ENCODE peak calls at places on chromosomes 7 and 10, in ten cellular contexts. One of them, this sample, is unnamed.

GRCh38 chr10:52119507-52119906 is 194.6 kb upstream of the DKK1 start:
- DNase-seq in Peyer's patch: no peak
- DNase-seq in heart left ventricle: no peak
- DNase-seq in endothelial cell of umbilical vein: no peak
- DNase-seq in breast epithelium: no peak
- DNase-seq in right lobe of liver: no peak
- DNase-seq in HCT116: no peak
- DNase-seq in transverse colon: no peak
- DNase-seq in adrenal gland: no peak
- DNase-seq in tibial nerve: no peak
- DNase-seq in this sample: no peak

GRCh38 chr7:128398841-128399135 is 11.0 kb downstream of the IMPDH1 start:
- DNase-seq in HCT116: no peak
- DNase-seq in tibial nerve: no peak
- DNase-seq in adrenal gland: no peak
- DNase-seq in Peyer's patch: no peak
- DNase-seq in right lobe of liver: no peak
- DNase-seq in endothelial cell of umbilical vein: no peak
- DNase-seq in breast epithelium: no peak
- DNase-seq in heart left ventricle: no peak
- DNase-seq in transverse colon: no peak
- DNase-seq in this sample: no peak

GRCh38 chr7:126210707-126211106 is 1042.0 kb downstream of the GRM8 start:
- DNase-seq in HCT116: no peak
- DNase-seq in right lobe of liver: no peak
- DNase-seq in endothelial cell of umbilical vein: no peak
- DNase-seq in Peyer's patch: no peak
- DNase-seq in breast epithelium: no peak
- DNase-seq in adrenal gland: no peak
- DNase-seq in heart left ventricle: no peak
- DNase-seq in tibial nerve: no peak
- DNase-seq in transverse colon: no peak
- DNase-seq in this sample: no peak

GRCh38 chr10:132628966-132629900 is 91.6 kb downstream of the INPP5A start:
- DNase-seq in heart left ventricle: peak; percentile 53
- DNase-seq in tibial nerve: no peak
- DNase-seq in adrenal gland: peak; percentile 55
- DNase-seq in breast epithelium: no peak
- DNase-seq in right lobe of liver: peak; percentile 44
- DNase-seq in HCT116: no peak
- DNase-seq in endothelial cell of umbilical vein: no peak
- DNase-seq in Peyer's patch: peak; percentile 41
- DNase-seq in transverse colon: no peak
- DNase-seq in this sample: no peak

GRCh38 chr7:31687024-31687423 is at the start of gene PPP1R17:
- DNase-seq in right lobe of liver: no peak
- DNase-seq in breast epithelium: no peak
- DNase-seq in HCT116: no peak
- DNase-seq in heart left ventricle: peak; percentile 56
- DNase-seq in tibial nerve: no peak
- DNase-seq in endothelial cell of umbilical vein: no peak
- DNase-seq in transverse colon: no peak
- DNase-seq in adrenal gland: no peak
- DNase-seq in Peyer's patch: no peak
- DNase-seq in this sample: no peak

GRCh38 chr10:42980553-42981357 is 96.1 kb upstream of the RET start:
- DNase-seq in endothelial cell of umbilical vein: no peak
- DNase-seq in adrenal gland: no peak
- DNase-seq in tibial nerve: no peak
- DNase-seq in HCT116: no peak
- DNase-seq in Peyer's patch: peak; percentile 28
- DNase-seq in transverse colon: no peak
- DNase-seq in breast epithelium: no peak
- DNase-seq in right lobe of liver: no peak
- DNase-seq in heart left ventricle: peak; percentile 49
- DNase-seq in this sample: no peak

GRCh38 chr7:157384301-157384700 is 47.5 kb downstream of the DNAJB6 start:
- DNase-seq in right lobe of liver: no peak
- DNase-seq in tibial nerve: no peak
- DNase-seq in HCT116: no peak
- DNase-seq in Peyer's patch: peak; percentile 36
- DNase-seq in endothelial cell of umbilical vein: no peak
- DNase-seq in breast epithelium: no peak
- DNase-seq in heart left ventricle: no peak
- DNase-seq in transverse colon: no peak
- DNase-seq in adrenal gland: no peak
- DNase-seq in this sample: no peak

GRCh38 chr10:110774069-110775021 is 97.4 kb upstream of the PDCD4 start:
- DNase-seq in tibial nerve: no peak
- DNase-seq in right lobe of liver: no peak
- DNase-seq in heart left ventricle: no peak
- DNase-seq in transverse colon: no peak
- DNase-seq in HCT116: peak; percentile 92
- DNase-seq in breast epithelium: no peak
- DNase-seq in endothelial cell of umbilical vein: peak; percentile 62
- DNase-seq in Peyer's patch: no peak
- DNase-seq in adrenal gland: peak; percentile 47
- DNase-seq in this sample: no peak

DNA sequence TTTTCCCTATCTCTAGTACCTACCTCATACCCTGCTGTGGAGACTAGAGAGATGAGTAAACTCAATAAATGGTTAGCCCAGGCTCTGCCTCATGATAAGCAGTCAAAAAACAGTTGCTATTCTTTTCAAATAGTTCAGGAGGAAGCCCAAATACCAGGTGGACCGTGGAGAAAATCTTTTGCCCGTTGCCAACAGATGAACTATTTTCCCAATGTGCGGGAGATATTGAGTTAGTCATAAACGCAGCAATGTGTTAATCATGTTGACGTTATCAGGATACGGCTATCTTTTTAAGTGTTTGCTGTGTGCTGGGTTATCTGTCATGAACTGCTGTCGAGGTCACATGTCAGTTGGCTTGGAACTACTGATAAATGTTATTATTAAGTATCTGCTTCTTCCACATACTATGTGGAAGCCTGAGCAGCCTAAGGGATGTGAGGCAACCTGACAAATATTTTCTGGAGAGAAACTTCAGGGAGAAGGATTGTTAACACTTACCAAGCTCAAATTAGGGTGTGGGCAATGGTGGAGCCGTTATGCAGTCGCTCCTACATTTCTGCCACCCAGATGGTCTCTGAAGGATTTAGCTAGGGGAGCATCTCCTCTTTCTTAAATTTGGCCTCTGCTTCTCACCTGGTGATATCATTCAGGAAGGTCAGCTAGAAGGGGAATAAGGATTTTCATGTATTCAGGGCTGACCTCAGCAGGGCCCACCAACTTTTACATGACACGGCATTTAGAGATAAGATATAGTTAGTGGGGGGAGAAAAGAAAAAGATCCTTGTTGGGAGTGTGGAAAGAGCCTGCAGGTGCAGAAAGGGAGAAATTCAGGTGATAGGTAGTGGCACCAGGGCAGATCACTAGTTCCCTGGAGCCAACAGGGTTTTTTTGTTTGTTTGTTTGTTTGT is 33.5 kb upstream of the SLC26A3 start:
- DNase-seq in breast epithelium: no peak
- DNase-seq in right lobe of liver: no peak
- DNase-seq in adrenal gland: peak; percentile 39
- DNase-seq in HCT116: peak; percentile 31
- DNase-seq in Peyer's patch: peak; percentile 56
- DNase-seq in endothelial cell of umbilical vein: peak; percentile 94
- DNase-seq in tibial nerve: no peak
- DNase-seq in transverse colon: no peak
- DNase-seq in heart left ventricle: no peak
- DNase-seq in this sample: no peak
- TF ChIP-seq POLR2A in breast epithelium: no peak
- TF ChIP-seq POLR2A in right lobe of liver: no peak
- TF ChIP-seq POLR2A in adrenal gland: no peak
- TF ChIP-seq POLR2A in HCT116: no peak
- TF ChIP-seq POLR2A in Peyer's patch: no peak
- TF ChIP-seq POLR2A in endothelial cell of umbilical vein: peak; percentile 22
- TF ChIP-seq POLR2A in tibial nerve: no peak
- TF ChIP-seq POLR2A in transverse colon: no peak
- TF ChIP-seq POLR2A in heart left ventricle: no peak
- TF ChIP-seq POLR2A in this sample: no peak

GRCh38 chr7:84060760-84061261 is 133.8 kb downstream of the SEMA3A start:
- DNase-seq in endothelial cell of umbilical vein: peak; percentile 77
- DNase-seq in adrenal gland: no peak
- DNase-seq in heart left ventricle: no peak
- DNase-seq in tibial nerve: no peak
- DNase-seq in Peyer's patch: no peak
- DNase-seq in HCT116: no peak
- DNase-seq in right lobe of liver: no peak
- DNase-seq in transverse colon: no peak
- DNase-seq in breast epithelium: no peak
- DNase-seq in this sample: no peak
- H3K27ac ChIP-seq in endothelial cell of umbilical vein: peak overlapping the region; percentile 89
- H3K27ac ChIP-seq in adrenal gland: no peak overlapping the region
- H3K27ac ChIP-seq in heart left ventricle: no peak overlapping the region
- H3K27ac ChIP-seq in tibial nerve: no peak overlapping the region
- H3K27ac ChIP-seq in Peyer's patch: no peak overlapping the region
- H3K27ac ChIP-seq in HCT116: peak overlapping the region; percentile 25
- H3K27ac ChIP-seq in right lobe of liver: no peak overlapping the region
- H3K27ac ChIP-seq in transverse colon: no peak overlapping the region
- H3K27ac ChIP-seq in breast epithelium: no peak overlapping the region
- H3K27ac ChIP-seq in this sample: no peak overlapping the region

GRCh38 chr7:94060772-94061171 is 56.6 kb upstream of the BET1 start:
- DNase-seq in heart left ventricle: no peak
- DNase-seq in transverse colon: no peak
- DNase-seq in tibial nerve: no peak
- DNase-seq in HCT116: no peak
- DNase-seq in endothelial cell of umbilical vein: no peak
- DNase-seq in Peyer's patch: no peak
- DNase-seq in breast epithelium: no peak
- DNase-seq in right lobe of liver: no peak
- DNase-seq in adrenal gland: no peak
- DNase-seq in this sample: no peak

GRCh38 chr7:94059747-94060146 is 55.6 kb upstream of the BET1 start:
- DNase-seq in endothelial cell of umbilical vein: no peak
- DNase-seq in HCT116: no peak
- DNase-seq in Peyer's patch: no peak
- DNase-seq in transverse colon: no peak
- DNase-seq in adrenal gland: no peak
- DNase-seq in tibial nerve: no peak
- DNase-seq in right lobe of liver: no peak
- DNase-seq in breast epithelium: no peak
- DNase-seq in heart left ventricle: no peak
- DNase-seq in this sample: no peak

GRCh38 chr7:94064541-94065191 is 60.5 kb upstream of the BET1 start:
- DNase-seq in right lobe of liver: no peak
- DNase-seq in endothelial cell of umbilical vein: peak; percentile 89
- DNase-seq in adrenal gland: peak; percentile 8
- DNase-seq in Peyer's patch: no peak
- DNase-seq in HCT116: no peak
- DNase-seq in tibial nerve: no peak
- DNase-seq in heart left ventricle: no peak
- DNase-seq in breast epithelium: no peak
- DNase-seq in transverse colon: no peak
- DNase-seq in this sample: no peak

GRCh38 chr7:94062372-94062771 is 58.2 kb upstream of the BET1 start:
- DNase-seq in breast epithelium: no peak
- DNase-seq in transverse colon: no peak
- DNase-seq in Peyer's patch: no peak
- DNase-seq in right lobe of liver: no peak
- DNase-seq in heart left ventricle: no peak
- DNase-seq in tibial nerve: no peak
- DNase-seq in adrenal gland: no peak
- DNase-seq in HCT116: no peak
- DNase-seq in endothelial cell of umbilical vein: no peak
- DNase-seq in this sample: no peak

GRCh38 chr7:94061316-94061715 is 57.2 kb upstream of the BET1 start:
- DNase-seq in heart left ventricle: no peak
- DNase-seq in adrenal gland: no peak
- DNase-seq in right lobe of liver: no peak
- DNase-seq in HCT116: no peak
- DNase-seq in transverse colon: no peak
- DNase-seq in endothelial cell of umbilical vein: no peak
- DNase-seq in breast epithelium: no peak
- DNase-seq in tibial nerve: no peak
- DNase-seq in Peyer's patch: no peak
- DNase-seq in this sample: no peak
- H3K27me3 ChIP-seq in heart left ventricle: no peaks in the 10 kb centered on the region
- H3K27me3 ChIP-seq in adrenal gland: no peaks in the 10 kb centered on the region
- H3K27me3 ChIP-seq in right lobe of liver: no peaks in the 10 kb centered on the region
- H3K27me3 ChIP-seq in HCT116: peaks cover 35% of the 10 kb centered on the region
- H3K27me3 ChIP-seq in transverse colon: no peaks in the 10 kb centered on the region
- H3K27me3 ChIP-seq in endothelial cell of umbilical vein: peaks cover 92% of the 10 kb centered on the region
- H3K27me3 ChIP-seq in breast epithelium: peaks cover 4% of the 10 kb centered on the region
- H3K27me3 ChIP-seq in tibial nerve: no peaks in the 10 kb centered on the region
- H3K27me3 ChIP-seq in Peyer's patch: no peaks in the 10 kb centered on the region
- H3K27me3 ChIP-seq in this sample: no peaks in the 10 kb centered on the region

GRCh38 chr7:15459018-15459621 is 102.7 kb downstream of the AGMO start:
- DNase-seq in adrenal gland: no peak
- DNase-seq in Peyer's patch: no peak
- DNase-seq in HCT116: no peak
- DNase-seq in tibial nerve: no peak
- DNase-seq in right lobe of liver: no peak
- DNase-seq in breast epithelium: no peak
- DNase-seq in heart left ventricle: no peak
- DNase-seq in transverse colon: no peak
- DNase-seq in endothelial cell of umbilical vein: no peak
- DNase-seq in this sample: no peak

GRCh38 chr7:15464762-15465144 is 97.1 kb downstream of the AGMO start:
- DNase-seq in tibial nerve: no peak
- DNase-seq in heart left ventricle: no peak
- DNase-seq in breast epithelium: no peak
- DNase-seq in HCT116: no peak
- DNase-seq in endothelial cell of umbilical vein: no peak
- DNase-seq in transverse colon: no peak
- DNase-seq in Peyer's patch: no peak
- DNase-seq in adrenal gland: no peak
- DNase-seq in right lobe of liver: no peak
- DNase-seq in this sample: no peak

GRCh38 chr7:15461576-15461975 is 100.2 kb downstream of the AGMO start:
- DNase-seq in tibial nerve: no peak
- DNase-seq in right lobe of liver: no peak
- DNase-seq in breast epithelium: no peak
- DNase-seq in HCT116: no peak
- DNase-seq in Peyer's patch: no peak
- DNase-seq in transverse colon: no peak
- DNase-seq in adrenal gland: no peak
- DNase-seq in heart left ventricle: no peak
- DNase-seq in endothelial cell of umbilical vein: peak; percentile 52
- DNase-seq in this sample: no peak

GRCh38 chr7:15463801-15464761 is 97.7 kb downstream of the AGMO start:
- DNase-seq in heart left ventricle: no peak
- DNase-seq in breast epithelium: no peak
- DNase-seq in endothelial cell of umbilical vein: no peak
- DNase-seq in tibial nerve: no peak
- DNase-seq in adrenal gland: no peak
- DNase-seq in Peyer's patch: no peak
- DNase-seq in transverse colon: no peak
- DNase-seq in HCT116: no peak
- DNase-seq in right lobe of liver: no peak
- DNase-seq in this sample: no peak

DNA sequence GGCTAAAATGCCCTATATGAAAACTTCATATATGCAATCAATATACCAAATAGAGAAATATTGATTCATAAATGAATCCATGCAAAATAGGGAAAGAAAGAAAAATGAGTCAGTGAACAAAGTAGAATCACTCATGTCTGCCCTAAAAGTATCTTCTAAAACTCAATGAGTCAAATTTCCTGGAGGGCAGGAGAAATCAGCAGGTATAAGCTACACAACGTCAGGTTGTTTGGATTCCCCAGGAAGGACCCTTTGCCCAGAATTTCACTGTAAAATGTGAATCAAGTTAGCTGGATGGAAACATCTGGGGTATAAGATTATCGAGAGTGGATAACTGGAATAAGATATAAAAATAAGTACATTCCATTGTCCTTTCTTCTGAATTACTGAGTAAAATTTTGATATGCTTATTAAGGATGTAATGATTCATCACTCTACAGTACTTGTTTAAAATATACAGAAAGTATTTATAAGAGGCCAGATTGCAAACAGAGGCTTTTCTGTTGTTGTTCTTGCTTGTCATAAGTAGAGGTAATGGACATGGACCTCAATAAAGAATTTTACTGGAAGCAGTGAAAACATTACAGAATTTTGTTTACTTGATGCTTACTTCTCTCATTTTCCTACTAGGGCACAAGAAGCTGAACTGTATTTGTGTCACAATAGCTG is 99.0 kb downstream of the AGMO start:
- DNase-seq in heart left ventricle: no peak
- DNase-seq in adrenal gland: no peak
- DNase-seq in breast epithelium: no peak
- DNase-seq in Peyer's patch: no peak
- DNase-seq in HCT116: no peak
- DNase-seq in endothelial cell of umbilical vein: peak; percentile 56
- DNase-seq in right lobe of liver: no peak
- DNase-seq in tibial nerve: no peak
- DNase-seq in transverse colon: no peak
- DNase-seq in this sample: no peak
- TF ChIP-seq POLR2A in heart left ventricle: no peak
- TF ChIP-seq POLR2A in adrenal gland: no peak
- TF ChIP-seq POLR2A in breast epithelium: no peak
- TF ChIP-seq POLR2A in Peyer's patch: no peak
- TF ChIP-seq POLR2A in HCT116: no peak
- TF ChIP-seq POLR2A in endothelial cell of umbilical vein: no peak
- TF ChIP-seq POLR2A in right lobe of liver: no peak
- TF ChIP-seq POLR2A in tibial nerve: no peak
- TF ChIP-seq POLR2A in transverse colon: no peak
- TF ChIP-seq POLR2A in this sample: no peak